ENCODE peak calls at places on chromosomes 1 and 21, in four cellular contexts. One of them, this sample, is unnamed.

GRCh38 chr1:9671377-9672140 is 20.0 kb downstream of the PIK3CD start:
- DNase-seq in fibroblast of mammary gland: peak; percentile 38
- DNase-seq in heart left ventricle: peak; percentile 8
- DNase-seq in fibroblast of the aortic adventitia: no peak
- DNase-seq in this sample: no peak

GRCh38 chr1:246567258-246568235 is 1.3 kb downstream of the CNST start:
- DNase-seq in fibroblast of mammary gland: peak; percentile 81
- DNase-seq in heart left ventricle: no peak
- DNase-seq in fibroblast of the aortic adventitia: peak; percentile 87
- DNase-seq in this sample: no peak

GRCh38 chr1:230753586-230754251 is 6.5 kb downstream of the CAPN9 start:
- DNase-seq in fibroblast of mammary gland: no peak
- DNase-seq in heart left ventricle: no peak
- DNase-seq in fibroblast of the aortic adventitia: no peak
- DNase-seq in this sample: peak; percentile 39

GRCh38 chr1:39507230-39507928 is 15.9 kb downstream of the BMP8A start:
- DNase-seq in fibroblast of mammary gland: no peak
- DNase-seq in heart left ventricle: no peak
- DNase-seq in fibroblast of the aortic adventitia: peak; percentile 15
- DNase-seq in this sample: no peak

GRCh38 chr1:222286039-222286438 is 261.9 kb downstream of the HHIPL2 start:
- DNase-seq in fibroblast of mammary gland: no peak
- DNase-seq in heart left ventricle: no peak
- DNase-seq in fibroblast of the aortic adventitia: no peak
- DNase-seq in this sample: no peak

GRCh38 chr21:44858291-44858690 is 15.2 kb downstream of the PTTG1IP start:
- DNase-seq in fibroblast of mammary gland: no peak
- DNase-seq in heart left ventricle: peak; percentile 60
- DNase-seq in fibroblast of the aortic adventitia: no peak
- DNase-seq in this sample: no peak

GRCh38 chr1:21763694-21764419 is 19.1 kb downstream of the USP48 start:
- DNase-seq in fibroblast of mammary gland: no peak
- DNase-seq in heart left ventricle: no peak
- DNase-seq in fibroblast of the aortic adventitia: no peak
- DNase-seq in this sample: no peak

GRCh38 chr1:23854568-23854967 is 13.5 kb downstream of the FUCA1 start:
- DNase-seq in fibroblast of mammary gland: peak; percentile 8
- DNase-seq in heart left ventricle: no peak
- DNase-seq in fibroblast of the aortic adventitia: peak; percentile 21
- DNase-seq in this sample: no peak

GRCh38 chr1:205578780-205579571 is 52.8 kb downstream of the ELK4 start:
- DNase-seq in fibroblast of mammary gland: no peak
- DNase-seq in heart left ventricle: no peak
- DNase-seq in fibroblast of the aortic adventitia: no peak
- DNase-seq in this sample: no peak

GRCh38 chr1:179955731-179956130 is 1.1 kb downstream of the CEP350 start:
- DNase-seq in fibroblast of mammary gland: no peak
- DNase-seq in heart left ventricle: no peak
- DNase-seq in fibroblast of the aortic adventitia: no peak
- DNase-seq in this sample: no peak

GRCh38 chr1:171126504-171126903 is 35.8 kb downstream of the FMO3 start:
- DNase-seq in fibroblast of mammary gland: peak; percentile 16
- DNase-seq in heart left ventricle: no peak
- DNase-seq in fibroblast of the aortic adventitia: peak; percentile 58
- DNase-seq in this sample: no peak

GRCh38 chr1:184408580-184408979 is 21.8 kb downstream of the C1orf21 start:
- DNase-seq in fibroblast of mammary gland: no peak
- DNase-seq in heart left ventricle: no peak
- DNase-seq in fibroblast of the aortic adventitia: no peak
- DNase-seq in this sample: no peak

GRCh38 chr1:228376651-228377631 is 29.7 kb downstream of the TRIM11 start:
- DNase-seq in fibroblast of mammary gland: no peak
- DNase-seq in heart left ventricle: peak; percentile 58
- DNase-seq in fibroblast of the aortic adventitia: no peak
- DNase-seq in this sample: no peak

GRCh38 chr1:25431495-25432363 is 1.0 kb downstream of the MACO1 start:
- DNase-seq in fibroblast of mammary gland: no peak
- DNase-seq in heart left ventricle: no peak
- DNase-seq in fibroblast of the aortic adventitia: peak; percentile 11
- DNase-seq in this sample: no peak

GRCh38 chr1:47527653-47528272 is 89.9 kb downstream of the FOXD2 start:
- DNase-seq in fibroblast of mammary gland: no peak
- DNase-seq in heart left ventricle: no peak
- DNase-seq in fibroblast of the aortic adventitia: no peak
- DNase-seq in this sample: no peak

GRCh38 chr1:100796046-100796445 is 76.5 kb downstream of the VCAM1 start:
- DNase-seq in fibroblast of mammary gland: no peak
- DNase-seq in heart left ventricle: no peak
- DNase-seq in fibroblast of the aortic adventitia: no peak
- DNase-seq in this sample: no peak

GRCh38 chr1:32743380-32744062 is 41.0 kb upstream of the SYNC start:
- DNase-seq in fibroblast of mammary gland: no peak
- DNase-seq in heart left ventricle: no peak
- DNase-seq in fibroblast of the aortic adventitia: no peak
- DNase-seq in this sample: no peak

GRCh38 chr1:198588845-198589244 is 48.4 kb upstream of the ATP6V1G3 start:
- DNase-seq in fibroblast of mammary gland: no peak
- DNase-seq in heart left ventricle: no peak
- DNase-seq in fibroblast of the aortic adventitia: no peak
- DNase-seq in this sample: no peak

GRCh38 chr21:46254208-46254975 is 25.8 kb upstream of the LSS start:
- DNase-seq in fibroblast of mammary gland: no peak
- DNase-seq in heart left ventricle: peak; percentile 8
- DNase-seq in fibroblast of the aortic adventitia: no peak
- DNase-seq in this sample: peak; percentile 65

GRCh38 chr1:38858833-38859560 is 575 bp downstream of the RRAGC start:
- DNase-seq in fibroblast of mammary gland: peak; percentile 67
- DNase-seq in heart left ventricle: peak; percentile 77
- DNase-seq in fibroblast of the aortic adventitia: peak; percentile 63
- DNase-seq in this sample: peak; percentile 57

GRCh38 chr1:35192056-35192852 is 691 bp downstream of the SFPQ start:
- DNase-seq in fibroblast of mammary gland: peak; percentile 63
- DNase-seq in heart left ventricle: peak; percentile 94
- DNase-seq in fibroblast of the aortic adventitia: peak; percentile 63
- DNase-seq in this sample: peak; percentile 93
- TF ChIP-seq CTCF in fibroblast of mammary gland: no peak
- TF ChIP-seq CTCF in heart left ventricle: peak; percentile 59
- TF ChIP-seq CTCF in fibroblast of the aortic adventitia: no peak
- TF ChIP-seq CTCF in this sample: peak; percentile 31

GRCh38 chr1:154442006-154442740 is 37.0 kb downstream of the IL6R start:
- DNase-seq in fibroblast of mammary gland: no peak
- DNase-seq in heart left ventricle: no peak
- DNase-seq in fibroblast of the aortic adventitia: no peak
- DNase-seq in this sample: no peak
- TF ChIP-seq CTCF in fibroblast of mammary gland: peak; percentile 35
- TF ChIP-seq CTCF in heart left ventricle: peak; percentile 41
- TF ChIP-seq CTCF in fibroblast of the aortic adventitia: peak; percentile 25
- TF ChIP-seq CTCF in this sample: peak; percentile 52

GRCh38 chr1:172640146-172640545 is 18.8 kb upstream of the FASLG start:
- DNase-seq in fibroblast of mammary gland: peak; percentile 48
- DNase-seq in heart left ventricle: no peak
- DNase-seq in fibroblast of the aortic adventitia: no peak
- DNase-seq in this sample: no peak

GRCh38 chr1:172638249-172638648 is 20.7 kb upstream of the FASLG start:
- DNase-seq in fibroblast of mammary gland: peak; percentile 10
- DNase-seq in heart left ventricle: no peak
- DNase-seq in fibroblast of the aortic adventitia: no peak
- DNase-seq in this sample: no peak

GRCh38 chr1:172638885-172639831 is 19.7 kb upstream of the FASLG start:
- DNase-seq in fibroblast of mammary gland: peak; percentile 96
- DNase-seq in heart left ventricle: peak; percentile 45
- DNase-seq in fibroblast of the aortic adventitia: peak; percentile 82
- DNase-seq in this sample: no peak

GRCh38 chr1:172641492-172641891 is 17.4 kb upstream of the FASLG start:
- DNase-seq in fibroblast of mammary gland: no peak
- DNase-seq in heart left ventricle: no peak
- DNase-seq in fibroblast of the aortic adventitia: no peak
- DNase-seq in this sample: no peak

GRCh38 chr1:172637522-172637921 is 21.4 kb upstream of the FASLG start:
- DNase-seq in fibroblast of mammary gland: peak; percentile 95
- DNase-seq in heart left ventricle: no peak
- DNase-seq in fibroblast of the aortic adventitia: peak; percentile 62
- DNase-seq in this sample: no peak
- TF ChIP-seq CTCF in fibroblast of mammary gland: no peak
- TF ChIP-seq CTCF in heart left ventricle: no peak
- TF ChIP-seq CTCF in fibroblast of the aortic adventitia: no peak
- TF ChIP-seq CTCF in this sample: no peak

GRCh38 chr21:19878133-19878532 is 1120.1 kb upstream of the NCAM2 start:
- DNase-seq in fibroblast of mammary gland: no peak
- DNase-seq in heart left ventricle: no peak
- DNase-seq in fibroblast of the aortic adventitia: no peak
- DNase-seq in this sample: no peak
- TF ChIP-seq CTCF in fibroblast of mammary gland: no peak
- TF ChIP-seq CTCF in heart left ventricle: no peak
- TF ChIP-seq CTCF in fibroblast of the aortic adventitia: no peak
- TF ChIP-seq CTCF in this sample: no peak

GRCh38 chr21:42009018-42009830 is 936 bp downstream of the ZBTB21 start:
- DNase-seq in fibroblast of mammary gland: peak; percentile 71
- DNase-seq in heart left ventricle: peak; percentile 77
- DNase-seq in fibroblast of the aortic adventitia: peak; percentile 63
- DNase-seq in this sample: peak; percentile 50
- TF ChIP-seq CTCF in fibroblast of mammary gland: no peak
- TF ChIP-seq CTCF in heart left ventricle: peak; percentile 29
- TF ChIP-seq CTCF in fibroblast of the aortic adventitia: peak; percentile 33
- TF ChIP-seq CTCF in this sample: peak; percentile 29

DNA sequence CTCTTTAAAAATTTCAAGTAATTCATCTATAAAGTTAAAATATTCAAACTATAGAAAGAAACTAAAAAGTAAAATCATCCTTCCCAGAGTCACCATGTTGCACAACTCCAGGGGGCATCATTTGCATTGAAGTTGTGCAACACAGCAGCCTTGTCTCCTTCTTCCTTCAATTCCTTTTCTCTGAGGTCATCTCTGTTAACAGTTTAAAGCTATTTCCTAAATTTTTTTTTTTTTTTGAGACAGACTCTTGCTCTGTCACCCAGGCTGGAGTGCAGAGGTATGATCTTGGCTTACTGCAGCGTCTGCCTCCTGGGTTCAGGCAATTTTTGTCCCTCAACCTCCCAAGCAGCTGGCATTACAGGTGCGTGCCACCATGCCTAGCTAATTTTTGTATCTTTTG is 7.1 kb downstream of the RHBG start:
- DNase-seq in fibroblast of mammary gland: peak; percentile 64
- DNase-seq in heart left ventricle: no peak
- DNase-seq in fibroblast of the aortic adventitia: peak; percentile 40
- DNase-seq in this sample: no peak
- TF ChIP-seq CTCF in fibroblast of mammary gland: peak; percentile 22
- TF ChIP-seq CTCF in heart left ventricle: no peak
- TF ChIP-seq CTCF in fibroblast of the aortic adventitia: no peak
- TF ChIP-seq CTCF in this sample: no peak

DNA sequence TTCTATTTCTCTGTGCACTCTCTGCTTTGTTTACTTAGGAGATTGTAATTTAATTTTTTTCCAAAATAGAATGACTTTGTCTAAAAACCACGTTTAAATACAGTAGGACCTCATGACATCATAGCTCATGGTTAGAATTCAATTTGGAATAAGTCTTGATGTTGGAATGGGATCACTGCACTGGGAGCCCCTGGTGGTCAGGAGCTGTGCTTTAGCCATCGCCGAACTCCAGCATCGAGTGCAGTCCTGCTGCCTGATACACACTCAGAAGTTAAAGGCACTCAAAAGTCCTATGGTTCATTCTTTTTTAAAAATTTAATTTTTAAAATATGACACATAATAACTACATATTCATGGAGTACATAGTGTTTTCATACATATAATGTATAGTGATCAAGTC is 75.1 kb downstream of the TEX35 start:
- DNase-seq in fibroblast of mammary gland: no peak
- DNase-seq in heart left ventricle: no peak
- DNase-seq in fibroblast of the aortic adventitia: no peak
- DNase-seq in this sample: no peak
- TF ChIP-seq CTCF in fibroblast of mammary gland: no peak
- TF ChIP-seq CTCF in heart left ventricle: no peak
- TF ChIP-seq CTCF in fibroblast of the aortic adventitia: no peak
- TF ChIP-seq CTCF in this sample: no peak

This sample was measured in GM13977.